ENCODE peak calls at places on chromosome X, in six cellular contexts. One of them, this sample, is unnamed.

GRCh38 chrX:85140963-85141362 is 102.6 kb downstream of the SATL1 start:
- DNase-seq in IMR-90: no peak
- DNase-seq in CD8-positive, alpha-beta T cell: no peak
- DNase-seq in lower leg skin: no peak
- DNase-seq in brain microvascular endothelial cell: no peak
- DNase-seq in BJ: no peak
- DNase-seq in this sample: no peak

GRCh38 chrX:44244008-44244407 is 99.5 kb downstream of the EFHC2 start:
- DNase-seq in lower leg skin: no peak
- DNase-seq in brain microvascular endothelial cell: peak
- DNase-seq in IMR-90: peak
- DNase-seq in BJ: no peak
- DNase-seq in CD8-positive, alpha-beta T cell: no peak
- DNase-seq in this sample: no peak

GRCh38 chrX:47690175-47690574 is 31.2 kb upstream of the UXT start:
- DNase-seq in CD8-positive, alpha-beta T cell: no peak
- DNase-seq in lower leg skin: no peak
- DNase-seq in IMR-90: no peak
- DNase-seq in brain microvascular endothelial cell: no peak
- DNase-seq in BJ: no peak
- DNase-seq in this sample: no peak

GRCh38 chrX:115330498-115331138 is 41.1 kb downstream of the LUZP4 start:
- DNase-seq in IMR-90: peak
- DNase-seq in lower leg skin: no peak
- DNase-seq in CD8-positive, alpha-beta T cell: no peak
- DNase-seq in BJ: no peak
- DNase-seq in brain microvascular endothelial cell: peak
- DNase-seq in this sample: no peak

GRCh38 chrX:27583976-27584375 is 6.2 kb upstream of the DCAF8L2 start:
- DNase-seq in brain microvascular endothelial cell: no peak
- DNase-seq in IMR-90: peak
- DNase-seq in lower leg skin: no peak
- DNase-seq in CD8-positive, alpha-beta T cell: no peak
- DNase-seq in BJ: no peak
- DNase-seq in this sample: no peak

GRCh38 chrX:47578692-47579091 is 3.5 kb upstream of the TIMP1 start:
- DNase-seq in IMR-90: no peak
- DNase-seq in brain microvascular endothelial cell: no peak
- DNase-seq in CD8-positive, alpha-beta T cell: no peak
- DNase-seq in lower leg skin: no peak
- DNase-seq in BJ: no peak
- DNase-seq in this sample: no peak

GRCh38 chrX:71144651-71145050 is at the start of gene NLGN3:
- DNase-seq in brain microvascular endothelial cell: no peak
- DNase-seq in CD8-positive, alpha-beta T cell: no peak
- DNase-seq in lower leg skin: no peak
- DNase-seq in IMR-90: no peak
- DNase-seq in BJ: no peak
- DNase-seq in this sample: no peak

GRCh38 chrX:53294024-53294648 is 12.8 kb upstream of the IQSEC2 start:
- DNase-seq in CD8-positive, alpha-beta T cell: no peak
- DNase-seq in brain microvascular endothelial cell: peak
- DNase-seq in BJ: no peak
- DNase-seq in lower leg skin: no peak
- DNase-seq in IMR-90: peak
- DNase-seq in this sample: no peak

GRCh38 chrX:57929373-57929772 is 19.1 kb upstream of the ZXDA start:
- DNase-seq in brain microvascular endothelial cell: no peak
- DNase-seq in CD8-positive, alpha-beta T cell: no peak
- DNase-seq in lower leg skin: no peak
- DNase-seq in BJ: no peak
- DNase-seq in IMR-90: peak
- DNase-seq in this sample: no peak

GRCh38 chrX:130799393-130799792 is 103.6 kb downstream of the ENOX2 start:
- DNase-seq in IMR-90: peak
- DNase-seq in BJ: no peak
- DNase-seq in lower leg skin: no peak
- DNase-seq in brain microvascular endothelial cell: peak
- DNase-seq in CD8-positive, alpha-beta T cell: no peak
- DNase-seq in this sample: no peak

GRCh38 chrX:24647257-24648058 is at the start of gene PCYT1B:
- DNase-seq in brain microvascular endothelial cell: peak
- DNase-seq in IMR-90: peak
- DNase-seq in BJ: peak
- DNase-seq in lower leg skin: peak
- DNase-seq in CD8-positive, alpha-beta T cell: peak
- DNase-seq in this sample: peak
- H3K4me3 ChIP-seq in brain microvascular endothelial cell: peak
- H3K4me3 ChIP-seq in IMR-90: peak
- H3K4me3 ChIP-seq in BJ: peak
- H3K4me3 ChIP-seq in lower leg skin: no peak
- H3K4me3 ChIP-seq in CD8-positive, alpha-beta T cell: peak
- H3K4me3 ChIP-seq in this sample: peak

DNA sequence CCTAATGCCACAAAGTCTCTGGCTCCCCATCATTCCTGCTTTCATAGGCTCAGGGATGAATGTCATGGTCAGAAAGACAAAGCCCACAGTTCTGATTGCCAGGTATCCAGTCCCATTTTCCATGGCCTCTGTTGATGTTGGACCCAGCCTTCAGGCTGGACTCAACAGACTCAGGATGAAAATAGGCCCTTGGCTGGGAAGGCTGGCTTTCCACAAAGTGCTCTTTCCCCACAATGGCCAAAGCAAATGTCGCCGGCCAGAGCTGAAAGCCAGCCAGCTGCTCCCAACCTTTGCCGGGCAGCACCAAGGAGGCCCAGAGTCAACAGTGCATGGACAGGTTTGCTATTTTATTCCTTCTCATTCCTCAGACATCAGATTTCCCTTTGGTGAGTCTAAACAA is 430.1 kb upstream of the FGF16 start:
- DNase-seq in CD8-positive, alpha-beta T cell: no peak
- DNase-seq in lower leg skin: no peak
- DNase-seq in brain microvascular endothelial cell: no peak
- DNase-seq in BJ: no peak
- DNase-seq in IMR-90: no peak
- DNase-seq in this sample: no peak
- H3K4me3 ChIP-seq in CD8-positive, alpha-beta T cell: no peak
- H3K4me3 ChIP-seq in lower leg skin: no peak
- H3K4me3 ChIP-seq in brain microvascular endothelial cell: no peak
- H3K4me3 ChIP-seq in BJ: no peak
- H3K4me3 ChIP-seq in IMR-90: no peak
- H3K4me3 ChIP-seq in this sample: no peak

GRCh38 chrX:55638933-55639332 is 15.7 kb downstream of the FOXR2 start:
- DNase-seq in BJ: no peak
- DNase-seq in CD8-positive, alpha-beta T cell: no peak
- DNase-seq in IMR-90: no peak
- DNase-seq in lower leg skin: no peak
- DNase-seq in brain microvascular endothelial cell: no peak
- DNase-seq in this sample: no peak
- H3K4me3 ChIP-seq in BJ: no peak
- H3K4me3 ChIP-seq in CD8-positive, alpha-beta T cell: no peak
- H3K4me3 ChIP-seq in IMR-90: no peak
- H3K4me3 ChIP-seq in lower leg skin: no peak
- H3K4me3 ChIP-seq in brain microvascular endothelial cell: no peak
- H3K4me3 ChIP-seq in this sample: no peak

GRCh38 chrX:66163849-66164401 is at the start of gene HEPH:
- DNase-seq in BJ: no peak
- DNase-seq in lower leg skin: no peak
- DNase-seq in brain microvascular endothelial cell: no peak
- DNase-seq in CD8-positive, alpha-beta T cell: no peak
- DNase-seq in IMR-90: peak
- DNase-seq in this sample: no peak

GRCh38 chrX:66164470-66164869 is 423 bp downstream of the HEPH start:
- DNase-seq in BJ: no peak
- DNase-seq in lower leg skin: no peak
- DNase-seq in CD8-positive, alpha-beta T cell: no peak
- DNase-seq in brain microvascular endothelial cell: no peak
- DNase-seq in IMR-90: no peak
- DNase-seq in this sample: no peak

GRCh38 chrX:66163447-66163846 is 600 bp upstream of the HEPH start:
- DNase-seq in IMR-90: no peak
- DNase-seq in BJ: no peak
- DNase-seq in brain microvascular endothelial cell: no peak
- DNase-seq in CD8-positive, alpha-beta T cell: no peak
- DNase-seq in lower leg skin: no peak
- DNase-seq in this sample: no peak

GRCh38 chrX:66166671-66167070 is 2.6 kb downstream of the HEPH start:
- DNase-seq in IMR-90: no peak
- DNase-seq in lower leg skin: no peak
- DNase-seq in brain microvascular endothelial cell: no peak
- DNase-seq in CD8-positive, alpha-beta T cell: no peak
- DNase-seq in BJ: no peak
- DNase-seq in this sample: no peak

GRCh38 chrX:66164931-66165330 is 884 bp downstream of the HEPH start:
- DNase-seq in lower leg skin: no peak
- DNase-seq in IMR-90: no peak
- DNase-seq in brain microvascular endothelial cell: no peak
- DNase-seq in BJ: no peak
- DNase-seq in CD8-positive, alpha-beta T cell: no peak
- DNase-seq in this sample: no peak
- H3K4me3 ChIP-seq in lower leg skin: no peak
- H3K4me3 ChIP-seq in IMR-90: peak
- H3K4me3 ChIP-seq in brain microvascular endothelial cell: no peak
- H3K4me3 ChIP-seq in BJ: no peak
- H3K4me3 ChIP-seq in CD8-positive, alpha-beta T cell: no peak
- H3K4me3 ChIP-seq in this sample: no peak

DNA sequence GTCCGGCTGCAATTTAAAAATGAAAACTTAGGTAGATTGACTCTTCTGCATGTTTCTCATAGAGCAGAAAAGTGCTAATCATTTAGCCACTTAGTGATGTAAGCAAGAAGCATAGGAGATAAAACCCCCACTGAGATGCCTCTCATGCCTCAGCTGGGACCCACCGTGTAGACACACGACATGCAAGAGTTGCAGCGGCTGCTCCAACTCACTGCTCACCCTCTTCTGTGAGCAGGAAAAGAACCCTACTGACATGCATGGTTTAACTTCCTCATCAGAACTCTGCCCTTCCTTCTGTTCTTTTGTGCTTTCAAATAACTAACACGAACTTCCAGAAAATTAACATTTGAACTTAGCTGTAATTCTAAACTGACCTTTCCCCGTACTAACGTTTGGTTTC is 41.0 kb downstream of the MAP7D3 start:
- DNase-seq in IMR-90: no peak
- DNase-seq in lower leg skin: no peak
- DNase-seq in brain microvascular endothelial cell: no peak
- DNase-seq in BJ: no peak
- DNase-seq in CD8-positive, alpha-beta T cell: no peak
- DNase-seq in this sample: no peak
- H3K4me3 ChIP-seq in IMR-90: no peak
- H3K4me3 ChIP-seq in lower leg skin: no peak
- H3K4me3 ChIP-seq in brain microvascular endothelial cell: no peak
- H3K4me3 ChIP-seq in BJ: no peak
- H3K4me3 ChIP-seq in CD8-positive, alpha-beta T cell: no peak
- H3K4me3 ChIP-seq in this sample: no peak

DNA sequence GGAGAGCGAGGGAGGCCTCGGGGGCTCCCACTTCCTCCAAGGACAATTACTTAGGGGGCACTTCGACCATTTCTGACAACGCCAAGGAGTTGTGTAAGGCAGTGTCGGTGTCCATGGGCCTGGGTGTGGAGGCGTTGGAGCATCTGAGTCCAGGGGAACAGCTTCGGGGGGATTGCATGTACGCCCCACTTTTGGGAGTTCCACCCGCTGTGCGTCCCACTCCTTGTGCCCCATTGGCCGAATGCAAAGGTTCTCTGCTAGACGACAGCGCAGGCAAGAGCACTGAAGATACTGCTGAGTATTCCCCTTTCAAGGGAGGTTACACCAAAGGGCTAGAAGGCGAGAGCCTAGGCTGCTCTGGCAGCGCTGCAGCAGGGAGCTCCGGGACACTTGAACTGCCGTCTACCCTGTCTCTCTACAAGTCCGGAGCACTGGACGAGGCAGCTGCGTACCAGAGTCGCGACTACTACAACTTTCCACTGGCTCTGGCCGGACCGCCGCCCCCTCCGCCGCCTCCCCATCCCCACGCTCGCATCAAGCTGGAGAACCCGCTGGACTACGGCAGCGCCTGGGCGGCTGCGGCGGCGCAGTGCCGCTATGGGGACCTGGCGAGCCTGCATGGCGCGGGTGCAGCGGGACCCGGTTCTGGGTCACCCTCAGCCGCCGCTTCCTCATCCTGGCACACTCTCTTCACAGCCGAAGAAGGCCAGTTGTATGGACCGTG is 2.1 kb downstream of the AR start:
- DNase-seq in brain microvascular endothelial cell: no peak
- DNase-seq in CD8-positive, alpha-beta T cell: no peak
- DNase-seq in lower leg skin: no peak
- DNase-seq in BJ: no peak
- DNase-seq in IMR-90: no peak
- DNase-seq in this sample: no peak
- H3K4me3 ChIP-seq in brain microvascular endothelial cell: peak
- H3K4me3 ChIP-seq in CD8-positive, alpha-beta T cell: no peak
- H3K4me3 ChIP-seq in lower leg skin: no peak
- H3K4me3 ChIP-seq in BJ: peak
- H3K4me3 ChIP-seq in IMR-90: peak
- H3K4me3 ChIP-seq in this sample: peak

GRCh38 chrX:149506349-149506748 is 1.2 kb upstream of the IDS start:
- DNase-seq in CD8-positive, alpha-beta T cell: no peak
- DNase-seq in brain microvascular endothelial cell: no peak
- DNase-seq in BJ: no peak
- DNase-seq in IMR-90: no peak
- DNase-seq in lower leg skin: no peak
- DNase-seq in this sample: no peak

GRCh38 chrX:149504915-149505651 is at the start of gene IDS:
- DNase-seq in BJ: peak
- DNase-seq in brain microvascular endothelial cell: peak
- DNase-seq in IMR-90: peak
- DNase-seq in CD8-positive, alpha-beta T cell: peak
- DNase-seq in lower leg skin: peak
- DNase-seq in this sample: peak

GRCh38 chrX:149504226-149504914 is 736 bp downstream of the IDS start:
- DNase-seq in CD8-positive, alpha-beta T cell: peak
- DNase-seq in brain microvascular endothelial cell: no peak
- DNase-seq in lower leg skin: peak
- DNase-seq in IMR-90: no peak
- DNase-seq in BJ: no peak
- DNase-seq in this sample: no peak

GRCh38 chrX:149508467-149508866 is 3.4 kb upstream of the IDS start:
- DNase-seq in BJ: no peak
- DNase-seq in brain microvascular endothelial cell: no peak
- DNase-seq in IMR-90: no peak
- DNase-seq in lower leg skin: no peak
- DNase-seq in CD8-positive, alpha-beta T cell: no peak
- DNase-seq in this sample: no peak

GRCh38 chrX:149505671-149506070 is 565 bp upstream of the IDS start:
- DNase-seq in IMR-90: no peak
- DNase-seq in lower leg skin: peak
- DNase-seq in brain microvascular endothelial cell: no peak
- DNase-seq in CD8-positive, alpha-beta T cell: no peak
- DNase-seq in BJ: no peak
- DNase-seq in this sample: no peak
- H3K4me3 ChIP-seq in IMR-90: no peak
- H3K4me3 ChIP-seq in lower leg skin: no peak
- H3K4me3 ChIP-seq in brain microvascular endothelial cell: no peak
- H3K4me3 ChIP-seq in CD8-positive, alpha-beta T cell: peak
- H3K4me3 ChIP-seq in BJ: no peak
- H3K4me3 ChIP-seq in this sample: no peak

This sample was measured in retinal pigment epithelial cell.